ENCODE peak calls at places on chromosomes 3 and 15, in five cellular contexts. One of them, this sample, is unnamed. For H3K4me1, the result is how much of the 10 kb centered on the place peaks cover.

GRCh38 chr15:22880068-22880980 is 41.9 kb downstream of the NIPA2 start:
- DNase-seq in ovary: no peak
- DNase-seq in HCT116: no peak
- DNase-seq in SK-N-SH: no peak
- DNase-seq in OCI-LY7: no peak
- DNase-seq in this sample: no peak

GRCh38 chr3:46293991-46294833 is 52.0 kb downstream of the CCR3 start:
- DNase-seq in ovary: no peak
- DNase-seq in OCI-LY7: no peak
- DNase-seq in HCT116: no peak
- DNase-seq in SK-N-SH: no peak
- DNase-seq in this sample: no peak

GRCh38 chr3:38469852-38470251 is 16.2 kb downstream of the ACVR2B start:
- DNase-seq in SK-N-SH: no peak
- DNase-seq in OCI-LY7: no peak
- DNase-seq in HCT116: no peak
- DNase-seq in ovary: no peak
- DNase-seq in this sample: no peak

GRCh38 chr3:82773207-82773606 is 1011.8 kb upstream of the GBE1 start:
- DNase-seq in HCT116: no peak
- DNase-seq in SK-N-SH: no peak
- DNase-seq in ovary: no peak
- DNase-seq in OCI-LY7: no peak
- DNase-seq in this sample: no peak

GRCh38 chr3:40047406-40047805 is 238.0 kb downstream of the MYRIP start:
- DNase-seq in SK-N-SH: no peak
- DNase-seq in OCI-LY7: no peak
- DNase-seq in HCT116: no peak
- DNase-seq in ovary: no peak
- DNase-seq in this sample: no peak

GRCh38 chr3:34001990-34002389 is 203.6 kb downstream of the PDCD6IP start:
- DNase-seq in HCT116: no peak
- DNase-seq in SK-N-SH: no peak
- DNase-seq in ovary: no peak
- DNase-seq in OCI-LY7: no peak
- DNase-seq in this sample: no peak

GRCh38 chr3:130759692-130760338 is 13.2 kb upstream of the PIK3R4 start:
- DNase-seq in ovary: peak
- DNase-seq in OCI-LY7: peak
- DNase-seq in HCT116: peak
- DNase-seq in SK-N-SH: peak
- DNase-seq in this sample: peak

GRCh38 chr3:42024578-42025387 is 62.9 kb upstream of the ULK4 start:
- DNase-seq in HCT116: no peak
- DNase-seq in ovary: no peak
- DNase-seq in OCI-LY7: no peak
- DNase-seq in SK-N-SH: peak
- DNase-seq in this sample: no peak

GRCh38 chr3:42066516-42067181 is 24.5 kb upstream of the TRAK1 start:
- DNase-seq in ovary: no peak
- DNase-seq in OCI-LY7: peak
- DNase-seq in HCT116: no peak
- DNase-seq in SK-N-SH: peak
- DNase-seq in this sample: no peak

GRCh38 chr3:20700702-20701101 is 514.7 kb upstream of the SGO1 start:
- DNase-seq in SK-N-SH: no peak
- DNase-seq in HCT116: no peak
- DNase-seq in ovary: no peak
- DNase-seq in OCI-LY7: no peak
- DNase-seq in this sample: no peak

GRCh38 chr15:38564557-38565286 is at the start of gene RASGRP1:
- DNase-seq in ovary: peak
- DNase-seq in HCT116: no peak
- DNase-seq in SK-N-SH: peak
- DNase-seq in OCI-LY7: peak
- DNase-seq in this sample: no peak

GRCh38 chr3:98460220-98460619 is 2.8 kb upstream of the OR5K1 start:
- DNase-seq in SK-N-SH: no peak
- DNase-seq in ovary: no peak
- DNase-seq in HCT116: no peak
- DNase-seq in OCI-LY7: no peak
- DNase-seq in this sample: no peak

GRCh38 chr3:62718011-62718410 is 157.2 kb downstream of the CADPS start:
- DNase-seq in OCI-LY7: no peak
- DNase-seq in ovary: no peak
- DNase-seq in SK-N-SH: no peak
- DNase-seq in HCT116: no peak
- DNase-seq in this sample: peak

GRCh38 chr3:111484666-111485065 is 57.3 kb upstream of the CD96 start:
- DNase-seq in ovary: no peak
- DNase-seq in OCI-LY7: no peak
- DNase-seq in SK-N-SH: peak
- DNase-seq in HCT116: peak
- DNase-seq in this sample: no peak

GRCh38 chr3:8503871-8504610 is 2.4 kb downstream of the LMCD1 start:
- DNase-seq in SK-N-SH: no peak
- DNase-seq in ovary: no peak
- DNase-seq in HCT116: no peak
- DNase-seq in OCI-LY7: peak
- DNase-seq in this sample: no peak

GRCh38 chr15:83654379-83655236 is 685 bp downstream of the ADAMTSL3 start:
- DNase-seq in HCT116: no peak
- DNase-seq in SK-N-SH: no peak
- DNase-seq in ovary: no peak
- DNase-seq in OCI-LY7: no peak
- DNase-seq in this sample: no peak

GRCh38 chr15:77980094-77980493 is 97.4 kb downstream of the TBC1D2B start:
- DNase-seq in ovary: no peak
- DNase-seq in OCI-LY7: no peak
- DNase-seq in HCT116: no peak
- DNase-seq in SK-N-SH: no peak
- DNase-seq in this sample: no peak

GRCh38 chr15:57827021-57827420 is 120.5 kb downstream of the POLR2M start:
- DNase-seq in HCT116: no peak
- DNase-seq in SK-N-SH: no peak
- DNase-seq in ovary: no peak
- DNase-seq in OCI-LY7: no peak
- DNase-seq in this sample: no peak

GRCh38 chr3:77407454-77407853 is 367.6 kb downstream of the ROBO2 start:
- DNase-seq in OCI-LY7: no peak
- DNase-seq in SK-N-SH: no peak
- DNase-seq in ovary: no peak
- DNase-seq in HCT116: no peak
- DNase-seq in this sample: no peak

GRCh38 chr15:99143655-99144610 is 39.1 kb downstream of the SYNM start:
- DNase-seq in ovary: no peak
- DNase-seq in OCI-LY7: no peak
- DNase-seq in SK-N-SH: no peak
- DNase-seq in HCT116: no peak
- DNase-seq in this sample: no peak

GRCh38 chr3:140091143-140091542 is 156.2 kb downstream of the CLSTN2 start:
- DNase-seq in ovary: no peak
- DNase-seq in SK-N-SH: no peak
- DNase-seq in OCI-LY7: no peak
- DNase-seq in HCT116: no peak
- DNase-seq in this sample: peak

GRCh38 chr3:24305795-24306467 is 188.7 kb downstream of the THRB start:
- DNase-seq in OCI-LY7: no peak
- DNase-seq in HCT116: no peak
- DNase-seq in ovary: no peak
- DNase-seq in SK-N-SH: no peak
- DNase-seq in this sample: no peak

GRCh38 chr3:37249717-37250116 is 75.3 kb upstream of the LRRFIP2 start:
- DNase-seq in ovary: no peak
- DNase-seq in HCT116: no peak
- DNase-seq in SK-N-SH: no peak
- DNase-seq in OCI-LY7: no peak
- DNase-seq in this sample: no peak
- H3K4me1 ChIP-seq in ovary: under half
- H3K4me1 ChIP-seq in HCT116: under half
- H3K4me1 ChIP-seq in SK-N-SH: under half
- H3K4me1 ChIP-seq in OCI-LY7: under half
- H3K4me1 ChIP-seq in this sample: under half

GRCh38 chr3:185656321-185656840 is 70.3 kb downstream of the SENP2 start:
- DNase-seq in HCT116: no peak
- DNase-seq in SK-N-SH: no peak
- DNase-seq in ovary: peak
- DNase-seq in OCI-LY7: no peak
- DNase-seq in this sample: peak
- H3K27ac ChIP-seq in HCT116: no peak
- H3K27ac ChIP-seq in SK-N-SH: peak
- H3K27ac ChIP-seq in ovary: peak
- H3K27ac ChIP-seq in OCI-LY7: no peak
- H3K27ac ChIP-seq in this sample: no peak

DNA sequence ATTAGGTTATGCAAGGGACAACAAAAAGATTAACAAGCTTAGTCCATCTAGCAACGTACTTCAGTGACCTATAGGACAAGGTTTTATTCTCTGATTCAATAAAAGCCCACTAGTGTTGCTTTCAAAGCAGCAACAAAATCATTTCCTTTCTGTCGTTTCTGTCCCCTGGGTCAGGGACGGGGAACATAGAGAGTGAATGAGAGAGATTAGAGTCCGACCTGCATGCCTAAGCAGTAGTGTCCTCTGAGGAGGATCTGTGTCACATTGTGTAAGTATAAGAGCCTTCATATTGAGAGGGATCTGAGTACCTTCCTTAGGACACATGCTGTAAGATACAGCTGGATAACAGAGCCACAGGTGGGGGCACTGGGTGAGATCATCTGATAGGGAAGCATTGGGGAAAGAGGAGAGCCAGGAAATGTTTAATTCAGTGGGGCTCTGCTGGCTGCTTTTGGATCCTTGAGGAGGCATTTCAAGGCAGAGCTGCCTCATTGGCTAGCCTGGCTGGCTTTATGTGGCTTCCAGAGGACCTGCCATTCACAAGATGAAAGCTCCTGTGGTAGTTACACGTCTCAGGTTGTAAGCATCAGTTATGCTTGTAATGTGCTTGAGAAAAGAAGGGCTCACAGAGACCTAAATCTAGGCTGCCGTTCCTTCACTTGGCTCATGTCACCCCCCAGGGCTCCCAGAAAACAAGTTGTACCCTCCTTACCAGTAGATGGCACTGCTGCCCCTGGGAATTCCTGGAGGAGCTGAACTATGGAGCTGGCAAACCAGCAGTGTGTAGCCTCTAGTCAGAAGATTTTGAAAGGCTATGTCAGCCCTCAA is 2.7 kb downstream of the TMEM108 start:
- DNase-seq in SK-N-SH: peak
- DNase-seq in OCI-LY7: peak
- DNase-seq in HCT116: peak
- DNase-seq in ovary: peak
- DNase-seq in this sample: peak
- TF ChIP-seq CTCF in SK-N-SH: peak
- TF ChIP-seq CTCF in OCI-LY7: peak
- TF ChIP-seq CTCF in HCT116: peak
- TF ChIP-seq CTCF in ovary: no peak
- TF ChIP-seq CTCF in this sample: peak

GRCh38 chr3:183653209-183654064 is 18.0 kb downstream of the KLHL24 start:
- DNase-seq in SK-N-SH: no peak
- DNase-seq in OCI-LY7: peak
- DNase-seq in ovary: no peak
- DNase-seq in HCT116: peak
- DNase-seq in this sample: no peak
- H3K4me1 ChIP-seq in SK-N-SH: under half
- H3K4me1 ChIP-seq in OCI-LY7: under half
- H3K4me1 ChIP-seq in ovary: under half
- H3K4me1 ChIP-seq in HCT116: under half
- H3K4me1 ChIP-seq in this sample: under half

GRCh38 chr3:153757839-153758238 is 363.4 kb upstream of the ARHGEF26 start:
- DNase-seq in SK-N-SH: no peak
- DNase-seq in HCT116: no peak
- DNase-seq in OCI-LY7: no peak
- DNase-seq in ovary: no peak
- DNase-seq in this sample: no peak

GRCh38 chr3:153756816-153757215 is 364.4 kb upstream of the ARHGEF26 start:
- DNase-seq in OCI-LY7: no peak
- DNase-seq in HCT116: no peak
- DNase-seq in SK-N-SH: no peak
- DNase-seq in ovary: no peak
- DNase-seq in this sample: peak

GRCh38 chr3:153752405-153753027 is 368.7 kb upstream of the ARHGEF26 start:
- DNase-seq in OCI-LY7: peak
- DNase-seq in SK-N-SH: no peak
- DNase-seq in HCT116: no peak
- DNase-seq in ovary: no peak
- DNase-seq in this sample: no peak

GRCh38 chr3:153749070-153749610 is 372.1 kb upstream of the ARHGEF26 start:
- DNase-seq in OCI-LY7: no peak
- DNase-seq in SK-N-SH: no peak
- DNase-seq in ovary: no peak
- DNase-seq in HCT116: no peak
- DNase-seq in this sample: no peak

GRCh38 chr3:153753035-153753434 is 368.2 kb upstream of the ARHGEF26 start:
- DNase-seq in HCT116: no peak
- DNase-seq in SK-N-SH: no peak
- DNase-seq in OCI-LY7: no peak
- DNase-seq in ovary: no peak
- DNase-seq in this sample: no peak
- H3K27ac ChIP-seq in HCT116: no peak
- H3K27ac ChIP-seq in SK-N-SH: no peak
- H3K27ac ChIP-seq in OCI-LY7: peak
- H3K27ac ChIP-seq in ovary: no peak
- H3K27ac ChIP-seq in this sample: no peak

GRCh38 chr3:11662392-11662990 is 18.8 kb upstream of the VGLL4 start:
- DNase-seq in SK-N-SH: no peak
- DNase-seq in HCT116: peak
- DNase-seq in OCI-LY7: no peak
- DNase-seq in ovary: no peak
- DNase-seq in this sample: no peak
- TF ChIP-seq CTCF in SK-N-SH: peak
- TF ChIP-seq CTCF in HCT116: peak
- TF ChIP-seq CTCF in OCI-LY7: peak
- TF ChIP-seq CTCF in ovary: no peak
- TF ChIP-seq CTCF in this sample: peak

GRCh38 chr3:16126634-16127033 is 47.8 kb upstream of the GALNT15 start:
- DNase-seq in ovary: no peak
- DNase-seq in HCT116: no peak
- DNase-seq in SK-N-SH: no peak
- DNase-seq in OCI-LY7: no peak
- DNase-seq in this sample: peak
- H3K4me1 ChIP-seq in ovary: under half
- H3K4me1 ChIP-seq in HCT116: under half
- H3K4me1 ChIP-seq in SK-N-SH: under half
- H3K4me1 ChIP-seq in OCI-LY7: under half
- H3K4me1 ChIP-seq in this sample: under half